ENCODE peak calls at places on chromosomes 12 and 14, in six cellular contexts. N is ascending aorta, F is thyroid gland, O is cardiac muscle cell, X is uterus, I is IMR-90. K is an unnamed sample.

GRCh38 chr14:63840981-63841380 is 11.8 kb upstream of the SYNE2 start:
- DNase-seq in X (no peak), O (no peak), F (no peak), I (no peak), N (no peak), K (no peak)

GRCh38 chr14:59271734-59272133 is 83.3 kb downstream of the DAAM1 start:
- DNase-seq in O (peak; percentile 70), I (peak; percentile 39), F (no peak), N (no peak), X (no peak), K (no peak)

GRCh38 chr14:61526405-61527312 is 168.7 kb upstream of the HIF1A start:
- DNase-seq in I (no peak), F (peak; percentile 88), N (peak; percentile 63), X (no peak), O (no peak), K (peak; percentile 85)

GRCh38 chr14:97002454-97002853 is 205.3 kb downstream of the VRK1 start:
- DNase-seq in N (no peak), X (no peak), F (no peak), I (no peak), O (no peak), K (no peak)

GRCh38 chr12:10070380-10070779 is 28.4 kb downstream of the CLEC1A start:
- DNase-seq in O (no peak), N (no peak), X (no peak), F (no peak), I (no peak), K (no peak)

GRCh38 chr12:89969098-89969497 is 260.5 kb upstream of the ATP2B1 start:
- DNase-seq in O (no peak), X (no peak), F (no peak), I (no peak), N (no peak), K (no peak)

GRCh38 chr12:50077099-50077498 is 8.0 kb upstream of the SMARCD1 start:
- DNase-seq in X (no peak), I (no peak), O (no peak), N (no peak), F (no peak), K (no peak)

GRCh38 chr12:53579545-53579955 is 46.6 kb downstream of the ATF7 start:
- DNase-seq in I (no peak), N (no peak), X (no peak), F (peak; percentile 8), O (no peak), K (no peak)

GRCh38 chr12:70598467-70599194 is 38.6 kb downstream of the PTPRB start:
- DNase-seq in F (no peak), X (peak; percentile 41), N (no peak), O (peak; percentile 59), I (no peak), K (no peak)

GRCh38 chr14:83816755-83817154 is 1713.2 kb upstream of the FLRT2 start:
- DNase-seq in I (peak; percentile 74), X (no peak), O (peak; percentile 46), N (no peak), F (no peak), K (no peak)

GRCh38 chr14:88352299-88353097 is 29.4 kb upstream of the KCNK10 start:
- DNase-seq in N (no peak), F (no peak), O (peak; percentile 60), X (no peak), I (peak; percentile 11), K (no peak)

GRCh38 chr14:103099081-103099732 is 4.7 kb downstream of the EXOC3L4 start:
- DNase-seq in F (no peak), N (no peak), X (no peak), O (no peak), I (no peak), K (no peak)

GRCh38 chr14:94112513-94113060 is 2.1 kb downstream of the IFI27 start:
- DNase-seq in I (no peak), F (no peak), X (no peak), O (no peak), N (peak; percentile 39), K (no peak)
- H3K4me1 ChIP-seq in I (no peaks in the 10 kb centered on the region), F (no peaks in the 10 kb centered on the region), X (no peaks in the 10 kb centered on the region), O (no peaks in the 10 kb centered on the region), N (no peaks in the 10 kb centered on the region), K (no peaks in the 10 kb centered on the region)

DNA sequence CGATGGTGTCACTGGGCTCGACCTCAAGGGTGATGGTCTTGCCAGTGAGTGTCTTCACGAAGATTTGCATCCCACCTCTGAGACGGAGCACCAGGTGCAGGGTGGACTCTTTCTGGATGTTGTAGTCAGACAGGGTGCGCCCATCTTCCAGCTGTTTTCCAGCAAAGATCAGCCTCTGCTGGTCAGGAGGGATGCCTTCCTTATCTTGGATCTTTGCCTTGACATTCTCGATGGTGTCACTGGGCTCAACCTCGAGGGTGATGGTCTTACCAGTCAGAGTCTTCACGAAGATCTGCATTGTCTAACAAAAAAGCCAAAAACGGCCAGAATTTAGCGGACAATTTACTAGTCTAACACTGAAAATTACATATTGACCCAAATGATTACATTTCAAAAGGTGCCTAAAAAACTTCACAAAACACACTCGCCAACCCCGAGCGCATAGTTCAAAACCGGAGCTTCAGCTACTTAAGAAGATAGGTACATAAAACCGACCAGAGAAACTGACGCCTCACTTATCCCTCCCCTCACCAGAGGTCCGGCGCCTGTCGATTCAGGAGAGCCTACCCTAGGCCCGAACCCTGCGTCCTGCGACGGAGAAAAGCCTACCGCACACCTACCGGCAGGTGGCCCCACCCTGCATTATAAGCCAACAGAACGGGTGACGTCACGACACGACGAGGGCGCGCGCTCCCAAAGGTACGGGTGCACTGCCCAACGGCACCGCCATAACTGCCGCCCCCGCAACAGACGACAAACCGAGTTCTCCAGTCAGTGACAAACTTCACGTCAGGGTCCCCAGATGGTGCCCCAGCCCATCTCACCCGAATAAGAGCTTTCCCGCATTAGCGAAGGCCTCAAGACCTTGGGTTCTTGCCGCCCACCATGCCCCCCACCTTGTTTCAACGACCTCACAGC is 717 bp downstream of the UBC start:
- DNase-seq in X (peak; percentile 88), I (peak; percentile 68), N (peak; percentile 91), O (peak; percentile 78), F (peak; percentile 92), K (peak; percentile 93)
- H3K4me1 ChIP-seq in X (peaks cover 14% of the 10 kb centered on the region), I (peaks cover 12% of the 10 kb centered on the region), N (peaks cover 44% of the 10 kb centered on the region), O (peaks cover 26% of the 10 kb centered on the region), F (peaks cover 48% of the 10 kb centered on the region), K (peaks cover 12% of the 10 kb centered on the region)

GRCh38 chr14:71117839-71118743 is 210.8 kb downstream of the PCNX1 start:
- DNase-seq in F (no peak), I (peak; percentile 78), X (no peak), O (peak; percentile 83), N (no peak), K (no peak)
- H3K4me1 ChIP-seq in F (no peaks in the 10 kb centered on the region), I (peaks cover 10% of the 10 kb centered on the region), X (no peaks in the 10 kb centered on the region), O (no peaks in the 10 kb centered on the region), N (no peaks in the 10 kb centered on the region), K (no peaks in the 10 kb centered on the region)

GRCh38 chr12:27969011-27969900 is 3.3 kb downstream of the PTHLH start:
- DNase-seq in I (peak; percentile 29), X (peak; percentile 18), O (peak; percentile 42), F (peak; percentile 25), N (no peak), K (no peak)

GRCh38 chr12:27971606-27972005 is 927 bp downstream of the PTHLH start:
- DNase-seq in F (no peak), N (no peak), O (no peak), I (peak; percentile 30), X (no peak), K (no peak)

GRCh38 chr12:27970391-27970980 is 2.0 kb downstream of the PTHLH start:
- DNase-seq in O (peak; percentile 67), X (peak; percentile 18), I (peak; percentile 29), F (peak; percentile 15), N (no peak), K (no peak)

GRCh38 chr12:27970981-27971489 is 1.5 kb downstream of the PTHLH start:
- DNase-seq in X (no peak), N (no peak), I (no peak), O (peak; percentile 43), F (peak; percentile 1), K (no peak)

GRCh38 chr12:27969901-27970390 is 2.6 kb downstream of the PTHLH start:
- DNase-seq in O (peak; percentile 73), F (peak; percentile 68), I (peak; percentile 53), X (peak; percentile 39), N (peak; percentile 74), K (peak; percentile 56)
- H3K4me1 ChIP-seq in O (peaks cover 4% of the 10 kb centered on the region), F (peaks cover 11% of the 10 kb centered on the region), I (peaks cover 2% of the 10 kb centered on the region), X (peaks cover 8% of the 10 kb centered on the region), N (peaks cover 20% of the 10 kb centered on the region), K (peaks cover under 1% of the 10 kb centered on the region)

GRCh38 chr14:69237142-69237541 is 22.8 kb upstream of the GALNT16 start:
- DNase-seq in F (no peak), X (no peak), N (no peak), O (no peak), I (no peak), K (no peak)

GRCh38 chr14:69235708-69236107 is 24.2 kb upstream of the GALNT16 start:
- DNase-seq in N (no peak), F (no peak), I (no peak), X (no peak), O (no peak), K (no peak)

GRCh38 chr14:69232388-69232787 is 27.6 kb upstream of the GALNT16 start:
- DNase-seq in X (no peak), I (no peak), N (no peak), F (no peak), O (no peak), K (no peak)

GRCh38 chr14:69231486-69231885 is 28.5 kb upstream of the GALNT16 start:
- DNase-seq in F (no peak), O (peak; percentile 12), N (no peak), X (no peak), I (no peak), K (peak; percentile 15)

DNA sequence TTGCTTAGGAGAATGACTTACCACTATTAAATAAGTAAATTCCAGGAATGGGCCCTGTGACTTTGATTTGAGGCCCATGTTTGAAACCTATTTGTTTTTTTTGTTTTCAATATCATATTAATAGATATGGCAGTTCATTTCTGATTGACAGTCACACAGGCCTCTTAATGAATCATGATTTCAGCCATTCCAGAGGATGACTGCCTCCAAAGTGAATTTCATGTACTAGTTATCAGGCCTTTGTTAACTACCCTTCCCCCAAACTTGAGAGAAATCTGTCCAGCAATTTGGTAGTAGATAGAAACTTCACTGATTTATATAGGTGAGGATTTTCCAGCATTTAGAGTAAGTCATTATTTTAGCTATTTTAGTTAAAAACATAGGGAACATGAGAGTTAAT is 25.9 kb upstream of the GALNT16 start:
- DNase-seq in F (no peak), N (no peak), O (no peak), X (no peak), I (no peak), K (no peak)
- H3K4me1 ChIP-seq in F (no peaks in the 10 kb centered on the region), N (no peaks in the 10 kb centered on the region), O (peaks cover 4% of the 10 kb centered on the region), X (no peaks in the 10 kb centered on the region), I (no peaks in the 10 kb centered on the region), K (no peaks in the 10 kb centered on the region)

DNA sequence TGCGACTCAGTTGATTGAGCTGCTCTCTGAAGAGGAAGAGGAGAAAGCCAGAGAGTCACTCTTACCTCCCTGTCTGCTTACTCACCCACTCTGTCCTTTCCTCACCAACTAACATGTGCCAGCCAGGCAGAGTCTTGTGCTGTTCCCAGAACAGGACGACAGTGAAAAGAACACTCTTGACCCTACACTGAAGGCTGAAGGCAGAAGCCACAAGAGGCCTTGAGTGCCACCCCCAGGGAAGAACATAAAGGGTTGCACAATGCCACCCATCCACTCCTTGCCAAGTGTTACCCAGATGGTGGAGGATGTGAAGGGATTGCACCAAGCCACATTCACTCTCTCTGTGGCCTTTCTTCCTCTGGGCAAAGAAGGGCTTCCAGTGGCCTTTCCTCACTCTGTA is 12.8 kb downstream of the ABHD4 start:
- DNase-seq in O (no peak), F (no peak), N (no peak), X (no peak), I (no peak), K (no peak)
- H3K4me1 ChIP-seq in O (peaks cover 9% of the 10 kb centered on the region), F (peaks cover 13% of the 10 kb centered on the region), N (peaks cover 15% of the 10 kb centered on the region), X (no peaks in the 10 kb centered on the region), I (peaks cover 11% of the 10 kb centered on the region), K (no peaks in the 10 kb centered on the region)

K was measured in prostate gland.